ENCODE peak calls at places on chromosomes 11 and 22, in six cellular contexts. P, C, Y, G, Z and M are unnamed samples.

GRCh38 chr11:92211576-92212167 is 12.9 kb upstream of the FAT3 start:
- DNase-seq in Z (no peak), C (no peak), P (no peak), G (peak; percentile 4), Y (no peak), M (no peak)

GRCh38 chr11:13384837-13385417 is 78.1 kb downstream of the BTBD10 start:
- DNase-seq in C (peak; percentile 58), Y (peak; percentile 23), P (peak; percentile 30), G (peak; percentile 25), Z (peak; percentile 3), M (peak; percentile 27)

GRCh38 chr11:7490535-7490934 is 5.2 kb downstream of the OLFML1 start:
- DNase-seq in C (no peak), G (no peak), Y (no peak), P (no peak), Z (no peak), M (no peak)

GRCh38 chr22:35661377-35661937 is 13.2 kb downstream of the APOL6 start:
- DNase-seq in P (no peak), G (no peak), Z (no peak), Y (no peak), C (no peak), M (no peak)

GRCh38 chr11:4643084-4643483 is 698 bp upstream of the OR51E1 start:
- DNase-seq in Y (no peak), C (no peak), Z (no peak), G (no peak), P (no peak), M (no peak)

GRCh38 chr11:30789270-30789669 is 203.1 kb upstream of the MPPED2 start:
- DNase-seq in C (no peak), Y (no peak), Z (no peak), P (no peak), G (no peak), M (no peak)

GRCh38 chr22:50278956-50279619 is 8.9 kb upstream of the MAPK11 start:
- DNase-seq in C (no peak), Z (no peak), Y (no peak), P (no peak), G (no peak), M (no peak)

GRCh38 chr22:45444168-45444567 is 30.7 kb downstream of the RIBC2 start:
- DNase-seq in C (no peak), Y (no peak), P (no peak), G (no peak), Z (no peak), M (no peak)

GRCh38 chr11:14643697-14644395 is at the start of gene PDE3B:
- DNase-seq in P (peak; percentile 93), Y (peak; percentile 59), G (peak; percentile 83), C (peak; percentile 82), Z (no peak), M (peak; percentile 54)

GRCh38 chr11:9629064-9629463 is 34.8 kb upstream of the SWAP70 start:
- DNase-seq in G (no peak), P (no peak), Y (no peak), C (no peak), Z (no peak), M (no peak)

GRCh38 chr11:71977743-71978418 is 20.8 kb upstream of the IL18BP start:
- DNase-seq in C (peak; percentile 52), Z (peak; percentile 30), P (peak; percentile 37), Y (peak; percentile 15), G (peak; percentile 36), M (no peak)

GRCh38 chr22:41902932-41903421 is 11.9 kb downstream of the SHISA8 start:
- DNase-seq in Y (no peak), G (no peak), P (no peak), Z (no peak), C (no peak), M (no peak)

GRCh38 chr11:26194871-26195270 is 137.1 kb upstream of the ANO3 start:
- DNase-seq in C (no peak), G (no peak), Z (no peak), Y (no peak), P (no peak), M (no peak)

GRCh38 chr11:30991802-30992512 is 377.6 kb downstream of the DCDC1 start:
- DNase-seq in G (no peak), P (no peak), C (no peak), Z (no peak), Y (no peak), M (no peak)

GRCh38 chr11:124839051-124839971 is 25.9 kb upstream of the ROBO3 start:
- DNase-seq in P (no peak), Y (no peak), G (no peak), C (peak; percentile 66), Z (no peak), M (no peak)

GRCh38 chr11:76599041-76600013 is 71.2 kb downstream of the LRRC32 start:
- DNase-seq in C (peak; percentile 46), P (no peak), G (no peak), Y (no peak), Z (no peak), M (no peak)

GRCh38 chr11:62678433-62678769 is 472 bp downstream of the UBXN1 start:
- DNase-seq in G (no peak), Z (no peak), C (no peak), Y (no peak), P (no peak), M (no peak)

GRCh38 chr11:17129003-17129402 is 51.5 kb upstream of the RPS13 start:
- DNase-seq in Y (no peak), Z (no peak), C (no peak), P (no peak), G (no peak), M (no peak)

GRCh38 chr11:106202935-106203620 is 125.6 kb downstream of the AASDHPPT start:
- DNase-seq in Y (no peak), G (no peak), C (no peak), Z (no peak), P (no peak), M (no peak)

GRCh38 chr11:100240051-100240450 is 447.0 kb upstream of the ARHGAP42 start:
- DNase-seq in Z (no peak), P (no peak), G (no peak), Y (no peak), C (no peak), M (no peak)

GRCh38 chr11:63768232-63769043 is at the start of gene ZFTA:
- DNase-seq in Z (no peak), G (no peak), C (peak; percentile 90), P (peak; percentile 81), Y (no peak), M (no peak)

GRCh38 chr22:46951973-46952372 is 189.5 kb downstream of the TBC1D22A start:
- DNase-seq in Y (no peak), G (no peak), Z (no peak), C (no peak), P (no peak), M (no peak)

GRCh38 chr11:100830978-100831732 is 144.1 kb downstream of the ARHGAP42 start:
- DNase-seq in C (no peak), Y (no peak), P (no peak), G (no peak), Z (no peak), M (no peak)

GRCh38 chr11:42066113-42066512 is 606.7 kb upstream of the LRRC4C start:
- DNase-seq in Y (no peak), G (no peak), Z (no peak), C (no peak), P (no peak), M (no peak)

GRCh38 chr11:131458421-131458820 is 88.0 kb downstream of the NTM start:
- DNase-seq in P (no peak), G (no peak), Z (no peak), C (no peak), Y (no peak), M (no peak)

GRCh38 chr11:133918606-133919260 is 38.0 kb downstream of the IGSF9B start:
- DNase-seq in P (no peak), G (no peak), C (no peak), Y (no peak), Z (no peak), M (no peak)

GRCh38 chr11:22338465-22338810 is 257 bp downstream of the SLC17A6 start:
- DNase-seq in G (no peak), Z (no peak), C (no peak), P (no peak), Y (no peak), M (peak; percentile 13)

GRCh38 chr11:61516675-61517516 is 8.3 kb downstream of the LRRC10B start:
- DNase-seq in Y (no peak), P (peak; percentile 83), C (peak; percentile 96), G (peak; percentile 8), Z (no peak), M (no peak)

GRCh38 chr11:120519474-120519873 is 7.9 kb downstream of the GRIK4 start:
- DNase-seq in Z (no peak), C (no peak), Y (no peak), G (no peak), P (no peak), M (no peak)

GRCh38 chr22:45090364-45090960 is 73.3 kb upstream of the NUP50 start:
- DNase-seq in Y (no peak), P (no peak), Z (no peak), G (peak; percentile 26), C (no peak), M (peak; percentile 78)

DNA sequence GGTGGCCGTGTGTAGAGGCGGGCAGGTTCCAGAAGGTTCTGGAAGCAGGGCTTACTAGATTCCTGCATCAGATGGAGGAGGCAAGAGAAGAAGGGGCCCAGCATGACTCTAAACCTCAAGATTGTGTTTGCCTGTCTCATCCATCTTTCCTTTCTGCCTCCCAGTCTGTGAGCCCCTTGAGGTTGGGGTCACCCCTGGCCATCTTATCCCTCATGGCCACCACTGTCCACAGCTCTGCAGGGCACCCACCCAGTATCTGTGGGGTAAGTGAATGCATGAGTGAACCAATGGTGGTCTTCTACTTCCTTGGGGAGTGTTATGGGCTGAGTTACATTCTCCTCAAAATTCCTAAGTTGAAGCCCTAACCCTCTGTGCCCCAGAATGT is 79.3 kb downstream of the MYEOV start:
- DNase-seq in Z (no peak), Y (no peak), P (no peak), G (no peak), C (peak; percentile 19), M (no peak)
- TF ChIP-seq YY1 in Z (no peak), Y (no peak), P (no peak), G (no peak), C (no peak), M (no peak)

GRCh38 chr11:126415128-126415527 is 59.6 kb downstream of the ST3GAL4 start:
- DNase-seq in C (no peak), Y (no peak), G (no peak), P (no peak), Z (no peak), M (no peak)
- TF ChIP-seq YY1 in C (no peak), Y (no peak), G (no peak), P (no peak), Z (no peak), M (no peak)

GRCh38 chr11:108632041-108632440 is 32.8 kb upstream of the DDX10 start:
- DNase-seq in Y (no peak), C (no peak), Z (no peak), P (no peak), G (no peak), M (no peak)
- TF ChIP-seq YY1 in Y (no peak), C (no peak), Z (no peak), P (no peak), G (no peak), M (no peak)

DNA sequence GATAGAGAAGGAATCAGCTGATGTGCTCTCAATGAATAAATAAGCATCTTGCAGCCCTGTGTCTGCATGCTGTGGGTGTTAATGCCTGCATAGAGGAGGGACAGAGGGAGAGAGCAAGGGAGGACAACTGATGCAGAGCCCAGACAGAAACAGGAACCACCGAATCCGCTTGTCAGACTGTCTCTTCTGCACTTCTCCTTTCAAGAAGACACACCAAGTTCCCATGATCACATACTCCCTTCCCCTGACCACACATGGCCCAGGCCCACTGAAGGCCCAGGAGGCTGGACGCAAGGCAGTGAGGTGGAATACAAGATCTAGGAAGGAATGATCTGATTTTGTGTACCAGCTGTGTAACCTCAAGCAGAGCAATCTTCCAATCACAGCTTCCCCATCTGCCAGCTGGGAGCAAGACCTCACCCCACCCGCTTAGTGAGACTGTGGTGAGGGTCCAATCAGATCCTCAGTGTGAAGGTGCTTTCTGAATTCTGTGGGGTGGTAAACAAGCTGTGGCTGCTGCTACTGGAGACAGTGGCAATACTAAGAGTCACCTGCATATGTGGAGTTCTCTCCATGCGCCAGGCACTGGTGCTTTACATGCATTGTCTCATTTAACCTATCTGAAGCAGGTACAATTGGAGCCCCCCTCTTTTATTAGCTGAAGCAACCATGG is 50.5 kb downstream of the CWC15 start:
- DNase-seq in Y (no peak), Z (no peak), C (no peak), G (no peak), P (peak; percentile 0), M (no peak)
- TF ChIP-seq YY1 in Y (no peak), Z (no peak), C (no peak), G (no peak), P (no peak), M (no peak)